ENCODE peak calls at places on chromosomes 12 and 14, in five cellular contexts. I is GM12891, A is transverse colon, J is HCT116, E is stomach. T is an unnamed sample.

GRCh38 chr14:102201369-102201748 is 61.7 kb downstream of the WDR20 start:
- DNase-seq in I (no peak), A (no peak), J (no peak), E (no peak), T (no peak)

GRCh38 chr14:55481769-55482168 is 41.4 kb upstream of the TBPL2 start:
- DNase-seq in I (no peak), A (no peak), J (no peak), E (no peak), T (no peak)

GRCh38 chr12:132342828-132343227 is 13.4 kb upstream of the GALNT9 start:
- DNase-seq in I (no peak), A (no peak), J (no peak), E (no peak), T (no peak)

GRCh38 chr14:96246535-96246839 is 9.5 kb upstream of the BDKRB1 start:
- DNase-seq in I (no peak), A (no peak), J (no peak), E (no peak), T (no peak)

GRCh38 chr12:128986957-128987356 is 133.7 kb downstream of the GLT1D1 start:
- DNase-seq in I (no peak), A (no peak), J (no peak), E (no peak), T (no peak)

GRCh38 chr14:100076630-100077029 is 11.4 kb downstream of the EVL start:
- DNase-seq in I (no peak), A (no peak), J (no peak), E (no peak), T (no peak)

GRCh38 chr12:104490221-104490620 is 33.5 kb downstream of the CHST11 start:
- DNase-seq in I (no peak), A (no peak), J (no peak), E (no peak), T (no peak)

GRCh38 chr14:103091041-103091882 is 3.3 kb upstream of the EXOC3L4 start:
- DNase-seq in I (peak), A (peak), J (no peak), E (peak), T (peak)

GRCh38 chr12:109538191-109538863 is 35.0 kb downstream of the MMAB start:
- DNase-seq in I (no peak), A (no peak), J (no peak), E (no peak), T (no peak)

GRCh38 chr14:64060199-64060545 is 207.4 kb downstream of the SYNE2 start:
- DNase-seq in I (no peak), A (peak), J (no peak), E (no peak), T (no peak)

GRCh38 chr12:503111-503761 is 43.5 kb downstream of the B4GALNT3 start:
- DNase-seq in I (no peak), A (peak), J (peak), E (peak), T (peak)

GRCh38 chr12:110677206-110677911 is 11.6 kb downstream of the HVCN1 start:
- DNase-seq in I (no peak), A (no peak), J (no peak), E (no peak), T (no peak)

GRCh38 chr14:38108681-38109080 is 99.0 kb upstream of the SSTR1 start:
- DNase-seq in I (no peak), A (no peak), J (no peak), E (no peak), T (no peak)

GRCh38 chr14:87630808-87631207 is 362.2 kb downstream of the GALC start:
- DNase-seq in I (no peak), A (no peak), J (no peak), E (no peak), T (no peak)

GRCh38 chr12:96195845-96196451 is 1.8 kb downstream of the ELK3 start:
- DNase-seq in I (no peak), A (peak), J (no peak), E (no peak), T (no peak)

GRCh38 chr12:111068281-111068680 is 147.9 kb upstream of the MYL2 start:
- DNase-seq in I (no peak), A (no peak), J (no peak), E (no peak), T (no peak)

GRCh38 chr14:79051009-79051710 is 881.0 kb downstream of the NRXN3 start:
- DNase-seq in I (no peak), A (no peak), J (no peak), E (no peak), T (peak)

GRCh38 chr14:72480465-72481243 is 413.2 kb downstream of the DPF3 start:
- DNase-seq in I (no peak), A (no peak), J (no peak), E (no peak), T (no peak)

GRCh38 chr12:120134307-120134980 is 17.9 kb upstream of the RAB35 start:
- DNase-seq in I (no peak), A (no peak), J (no peak), E (no peak), T (no peak)

GRCh38 chr14:104689620-104690265 is 325 bp downstream of the INF2 start:
- DNase-seq in I (no peak), A (peak), J (no peak), E (no peak), T (no peak)

GRCh38 chr12:119229837-119230236 is 51.1 kb downstream of the HSPB8 start:
- DNase-seq in I (no peak), A (no peak), J (peak), E (no peak), T (no peak)

GRCh38 chr12:52199294-52199920 is 7.6 kb upstream of the KRT80 start:
- DNase-seq in I (no peak), A (no peak), J (no peak), E (no peak), T (no peak)

GRCh38 chr12:127926004-127926403 is 341.0 kb upstream of the TMEM132C start:
- DNase-seq in I (no peak), A (peak), J (no peak), E (no peak), T (no peak)

GRCh38 chr12:94263905-94264655 is 115.7 kb downstream of the PLXNC1 start:
- DNase-seq in I (no peak), A (no peak), J (no peak), E (no peak), T (no peak)

GRCh38 chr14:22871200-22871961 is at the start of gene LRP10:
- DNase-seq in I (peak), A (peak), J (peak), E (peak), T (peak)

GRCh38 chr12:116718578-116719454 is 19.1 kb downstream of the SPRING1 start:
- DNase-seq in I (no peak), A (no peak), J (no peak), E (no peak), T (no peak)

GRCh38 chr12:21541773-21542172 is 15.7 kb downstream of the SPX start:
- DNase-seq in I (no peak), A (no peak), J (no peak), E (no peak), T (no peak)

GRCh38 chr12:104802198-104802597 is 155.9 kb downstream of the SLC41A2 start:
- DNase-seq in I (no peak), A (no peak), J (no peak), E (no peak), T (no peak)

GRCh38 chr14:49553892-49554291 is 32.3 kb downstream of the RPS29 start:
- DNase-seq in I (no peak), A (no peak), J (no peak), E (no peak), T (no peak)

GRCh38 chr14:101507306-101508150 is 53.8 kb upstream of the DIO3 start:
- DNase-seq in I (no peak), A (peak), J (no peak), E (peak), T (no peak)

GRCh38 chr12:11724888-11725310 is 75.4 kb downstream of the ETV6 start:
- DNase-seq in I (no peak), A (no peak), J (no peak), E (no peak), T (no peak)

GRCh38 chr14:33742166-33742565 is 208.7 kb downstream of the EGLN3 start:
- DNase-seq in I (no peak), A (no peak), J (no peak), E (no peak), T (no peak)

GRCh38 chr12:44774815-44775411 is 101.2 kb downstream of the NELL2 start:
- DNase-seq in I (peak), A (peak), J (peak), E (peak), T (no peak)

GRCh38 chr14:51596473-51596870 is 55.2 kb upstream of the FRMD6 start:
- DNase-seq in I (no peak), A (no peak), J (no peak), E (no peak), T (no peak)

GRCh38 chr14:54642950-54643695 is 76.2 kb downstream of the SAMD4A start:
- DNase-seq in I (no peak), A (no peak), J (no peak), E (no peak), T (no peak)

GRCh38 chr12:65948320-65949008 is 124.2 kb downstream of the HMGA2 start:
- DNase-seq in I (no peak), A (peak), J (peak), E (peak), T (peak)
- TF ChIP-seq POLR2AphosphoS5 in I (no peak), A (peak), J (peak), E (no peak), T (peak)

GRCh38 chr14:90253826-90254225 is 2.5 kb upstream of the PSMC1 start:
- DNase-seq in I (no peak), A (no peak), J (no peak), E (no peak), T (no peak)

DNA sequence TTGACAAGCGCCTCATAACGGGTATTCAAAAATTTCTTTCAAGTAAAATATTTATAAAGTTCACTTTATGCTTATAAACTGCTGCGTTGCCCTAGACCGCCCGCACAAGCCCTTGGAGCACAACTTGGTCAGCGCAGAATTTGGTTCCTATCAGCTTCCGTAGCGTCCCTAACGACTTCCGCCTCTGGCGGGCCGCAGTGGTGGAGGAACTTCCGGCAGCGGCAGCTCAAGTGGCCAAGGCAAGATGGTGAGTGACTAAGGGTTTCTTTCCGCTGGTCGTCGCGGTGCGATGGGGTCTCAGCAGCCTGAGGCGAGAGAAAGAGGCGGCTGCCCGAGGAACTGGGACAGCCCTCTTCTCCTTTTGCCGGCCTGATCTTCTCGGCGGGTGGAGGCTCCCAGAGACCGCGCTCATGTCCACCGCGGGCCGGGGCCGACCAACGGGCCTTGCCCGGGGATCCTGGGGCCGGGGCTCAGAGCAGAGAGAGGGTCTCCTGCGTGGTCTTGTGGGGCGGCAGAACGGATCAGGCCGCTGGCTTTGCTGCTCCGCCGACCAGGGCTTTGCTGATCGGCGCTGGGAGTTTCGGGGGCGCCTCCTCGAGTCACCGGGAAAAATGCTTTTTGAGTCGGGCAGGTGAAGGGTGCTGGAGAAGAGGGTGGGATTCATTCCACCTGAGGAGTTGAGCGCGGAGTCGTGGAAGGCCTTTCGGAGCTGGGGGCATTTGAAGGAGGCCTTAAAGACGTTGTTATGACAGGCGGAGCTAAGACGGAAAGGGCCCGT is at the start of gene PSMC1:
- DNase-seq in I (peak), A (peak), J (peak), E (peak), T (peak)
- TF ChIP-seq POLR2A in I (peak), A (peak), J (peak), E (no peak), T (no peak)

GRCh38 chr14:83860757-83861156 is 1669.2 kb upstream of the FLRT2 start:
- DNase-seq in I (no peak), A (no peak), J (no peak), E (no peak), T (no peak)

GRCh38 chr14:83867871-83868270 is 1662.1 kb upstream of the FLRT2 start:
- DNase-seq in I (no peak), A (no peak), J (no peak), E (no peak), T (no peak)

GRCh38 chr14:83863042-83863441 is 1666.9 kb upstream of the FLRT2 start:
- DNase-seq in I (no peak), A (no peak), J (no peak), E (no peak), T (no peak)
- TF ChIP-seq POLR2AphosphoS5 in I (no peak), A (no peak), J (no peak), E (no peak), T (no peak)

DNA sequence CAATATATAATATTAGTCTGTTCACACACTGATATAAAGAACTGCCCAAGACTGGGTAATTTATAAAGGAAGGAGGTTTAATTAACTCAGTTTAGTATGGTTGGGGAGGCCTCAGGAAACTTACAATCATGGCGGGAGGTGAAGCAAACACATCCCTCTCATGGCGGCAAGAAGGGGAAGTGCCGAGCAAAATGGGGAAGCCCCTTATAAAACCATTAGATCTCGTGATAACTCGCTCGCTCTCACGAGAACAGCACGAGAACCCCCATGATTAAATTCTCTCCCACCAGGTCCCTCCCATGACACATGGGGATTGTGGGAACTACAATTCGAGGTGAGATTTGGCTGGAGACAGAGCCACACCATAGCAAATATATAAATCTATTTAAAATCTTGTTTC is 269.8 kb downstream of the ATP23 start:
- DNase-seq in I (no peak), A (no peak), J (no peak), E (no peak), T (no peak)
- TF ChIP-seq POLR2A in I (no peak), A (no peak), J (no peak), E (no peak), T (no peak)

GRCh38 chr12:131190965-131191364 is 237.3 kb downstream of the ADGRD1 start:
- DNase-seq in I (no peak), A (no peak), J (no peak), E (no peak), T (no peak)
- TF ChIP-seq POLR2AphosphoS5 in I (no peak), A (no peak), J (no peak), E (no peak), T (no peak)

DNA sequence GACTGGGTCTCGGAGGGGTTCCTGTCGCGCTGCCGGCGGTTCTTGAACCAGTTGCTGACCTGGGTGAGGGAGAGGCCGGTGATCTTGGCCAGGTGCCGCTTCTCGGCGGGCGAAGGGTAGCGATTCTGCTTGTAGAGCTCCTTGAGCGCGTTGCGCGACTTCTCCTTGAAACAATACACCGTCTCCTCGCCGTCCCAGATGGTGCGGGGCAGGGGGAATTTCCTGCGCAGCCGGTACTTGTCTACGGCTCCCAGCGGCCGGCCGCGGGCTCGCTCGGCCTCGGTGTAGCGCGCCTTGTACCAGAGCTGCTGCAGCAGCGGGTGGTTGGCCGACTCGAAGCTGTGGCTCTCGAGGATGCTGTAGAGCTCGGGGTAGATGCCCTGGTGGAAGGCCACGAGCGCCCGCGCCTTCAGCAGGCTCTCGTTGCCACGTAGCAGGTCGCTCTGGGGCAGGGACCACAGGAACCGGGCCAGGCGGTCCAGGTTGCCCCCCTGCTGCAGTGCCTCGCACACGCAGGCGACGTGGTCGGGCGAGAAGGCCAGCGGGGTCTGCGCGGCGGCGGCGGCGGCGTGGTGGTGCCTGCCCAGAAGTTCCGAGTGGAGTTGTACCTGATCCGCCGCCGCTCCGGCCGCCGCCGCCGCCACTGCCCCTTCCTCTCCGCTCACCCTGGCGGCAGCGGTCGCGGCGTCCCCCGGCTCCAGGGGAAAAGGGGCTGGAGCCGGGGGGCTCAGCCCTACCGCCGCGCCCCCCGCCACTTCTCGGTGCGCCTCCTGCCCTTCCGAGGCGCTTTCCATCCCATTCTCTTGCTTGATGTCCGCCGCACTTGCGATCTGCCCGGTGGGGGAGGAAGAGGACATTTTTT is 702 bp downstream of the SIX4 start:
- DNase-seq in I (peak), A (peak), J (no peak), E (peak), T (peak)
- TF ChIP-seq POLR2A in I (no peak), A (no peak), J (no peak), E (no peak), T (no peak)

GRCh38 chr12:82948462-82948861 is 261.8 kb downstream of the TMTC2 start:
- DNase-seq in I (no peak), A (no peak), J (no peak), E (no peak), T (no peak)

GRCh38 chr12:82937151-82937550 is 250.4 kb downstream of the TMTC2 start:
- DNase-seq in I (no peak), A (no peak), J (no peak), E (no peak), T (no peak)

GRCh38 chr12:82942521-82942920 is 255.8 kb downstream of the TMTC2 start:
- DNase-seq in I (no peak), A (no peak), J (no peak), E (no peak), T (no peak)

GRCh38 chr12:82942963-82943362 is 256.3 kb downstream of the TMTC2 start:
- DNase-seq in I (no peak), A (no peak), J (no peak), E (no peak), T (no peak)
- TF ChIP-seq POLR2AphosphoS5 in I (no peak), A (no peak), J (no peak), E (no peak), T (no peak)

DNA sequence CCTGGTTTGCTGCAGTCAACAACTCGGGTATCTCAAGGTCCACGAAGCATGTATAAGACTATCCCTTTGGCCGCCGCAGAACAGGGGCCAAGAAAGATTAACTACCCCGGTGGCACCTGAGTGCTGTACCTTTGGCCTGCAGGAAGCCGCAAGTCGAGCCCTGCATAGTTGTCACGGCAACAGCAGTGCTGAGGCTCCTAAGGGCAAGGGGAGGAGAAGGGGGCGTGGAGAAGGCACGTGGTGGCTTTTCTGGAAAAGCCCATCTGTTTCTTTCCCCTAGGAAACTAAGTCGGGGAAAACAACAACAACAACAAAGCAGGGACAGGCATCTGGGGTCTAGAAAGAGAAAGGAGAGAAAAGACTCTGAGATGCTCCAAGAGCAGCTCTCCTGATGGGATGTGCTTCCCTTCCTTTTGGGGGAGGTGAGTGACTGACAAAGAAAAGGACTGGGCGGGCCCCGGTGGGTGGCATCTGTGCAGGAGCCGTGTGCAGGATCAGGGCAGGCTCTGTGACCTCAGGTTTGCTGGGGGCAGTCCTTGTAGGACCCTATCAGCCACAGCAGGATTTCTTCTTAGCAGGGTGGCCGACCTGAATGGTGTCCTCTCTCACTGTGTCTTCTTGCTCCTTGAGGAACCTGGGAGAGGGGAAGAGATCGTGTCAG is 123.9 kb downstream of the PRMT8 start:
- DNase-seq in I (no peak), A (no peak), J (no peak), E (no peak), T (no peak)
- TF ChIP-seq POLR2A in I (no peak), A (no peak), J (no peak), E (no peak), T (no peak)

DNA sequence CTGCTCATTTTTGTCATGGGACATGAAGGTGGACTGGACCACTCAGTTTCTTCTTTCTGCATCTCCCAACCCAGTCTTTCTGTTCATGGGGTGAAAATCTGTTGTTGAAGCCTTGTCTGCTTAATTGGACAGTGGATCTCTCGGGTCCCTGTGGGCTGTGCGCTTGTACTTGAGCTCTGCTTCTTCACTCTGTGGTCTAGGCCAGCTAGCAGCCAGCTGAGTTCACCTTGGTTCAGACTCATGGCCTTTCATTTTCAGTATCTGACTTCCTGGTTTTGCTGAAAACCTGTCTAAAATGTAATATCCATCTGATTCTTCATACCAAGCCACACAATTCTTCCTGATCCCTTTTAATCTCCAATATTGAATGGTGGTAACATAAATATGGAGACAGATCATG is 117.2 kb downstream of the LRRK2 start:
- DNase-seq in I (no peak), A (no peak), J (no peak), E (no peak), T (no peak)
- TF ChIP-seq POLR2AphosphoS5 in I (no peak), A (no peak), J (no peak), E (no peak), T (no peak)

T was measured in prostate gland.